ENCODE peak calls at places on chromosomes 7 and 10, in six cellular contexts. X is GM23248, Q is hepatocyte, P is HCT116, D is GM23338, L is PC-3. Y is an unnamed sample.
A peak's percentile ranks its signal among the peaks of the same experiment; 100 is the strongest.

GRCh38 chr7:7517661-7518236 is 17.9 kb downstream of the COL28A1 start:
- DNase-seq in X (no peak), Q (no peak), P (no peak), D (no peak), L (no peak), Y (no peak)

GRCh38 chr10:90435296-90435695 is 422.5 kb downstream of the HTR7 start:
- DNase-seq in X (no peak), Q (no peak), P (no peak), D (no peak), L (no peak), Y (no peak)

GRCh38 chr10:12184165-12184564 is 11.5 kb downstream of the NUDT5 start:
- DNase-seq in X (no peak), Q (no peak), P (no peak), D (no peak), L (no peak), Y (no peak)

GRCh38 chr7:130912910-130913720 is 179.1 kb upstream of the KLF14 start:
- DNase-seq in X (peak; percentile 99), Q (peak; percentile 68), P (peak; percentile 91), D (no peak), L (peak; percentile 96), Y (peak; percentile 95)

GRCh38 chr10:124632064-124632531 is 112.1 kb downstream of the FAM53B start:
- DNase-seq in X (peak; percentile 12), Q (no peak), P (no peak), D (peak; percentile 65), L (no peak), Y (no peak)

GRCh38 chr7:625376-625971 is 101.0 kb upstream of the DNAAF5 start:
- DNase-seq in X (peak; percentile 7), Q (no peak), P (no peak), D (no peak), L (no peak), Y (no peak)

GRCh38 chr7:73850781-73851207 is 8.5 kb upstream of the METTL27 start:
- DNase-seq in X (peak; percentile 98), Q (peak; percentile 77), P (peak; percentile 81), D (no peak), L (peak; percentile 93), Y (no peak)

GRCh38 chr7:2219136-2219535 is 13.6 kb downstream of the MAD1L1 start:
- DNase-seq in X (no peak), Q (no peak), P (no peak), D (no peak), L (no peak), Y (no peak)

GRCh38 chr7:25611196-25611595 is 382.9 kb upstream of the NPVF start:
- DNase-seq in X (no peak), Q (no peak), P (no peak), D (no peak), L (no peak), Y (no peak)

GRCh38 chr7:7100432-7100849 is 81.9 kb upstream of the C1GALT1 start:
- DNase-seq in X (no peak), Q (peak; percentile 40), P (no peak), D (peak; percentile 76), L (no peak), Y (no peak)

GRCh38 chr7:159067870-159068787 is 76.5 kb downstream of the VIPR2 start:
- DNase-seq in X (no peak), Q (no peak), P (no peak), D (no peak), L (no peak), Y (no peak)

GRCh38 chr7:90574820-90575187 is 21.3 kb upstream of the CDK14 start:
- DNase-seq in X (no peak), Q (no peak), P (no peak), D (no peak), L (no peak), Y (no peak)

GRCh38 chr10:120606051-120606764 is 149.2 kb downstream of the PLPP4 start:
- DNase-seq in X (no peak), Q (no peak), P (no peak), D (no peak), L (peak; percentile 13), Y (no peak)

GRCh38 chr7:27025270-27025669 is 70.5 kb downstream of the HOXA1 start:
- DNase-seq in X (no peak), Q (no peak), P (no peak), D (no peak), L (peak; percentile 12), Y (no peak)

GRCh38 chr10:91420868-91421267 is 10.7 kb downstream of the HECTD2 start:
- DNase-seq in X (peak; percentile 76), Q (no peak), P (no peak), D (no peak), L (peak; percentile 59), Y (no peak)

GRCh38 chr7:94266278-94266677 is 128.4 kb upstream of the COL1A2 start:
- DNase-seq in X (peak; percentile 70), Q (peak; percentile 14), P (no peak), D (no peak), L (no peak), Y (no peak)

GRCh38 chr10:19756919-19757318 is 59.3 kb upstream of the PLXDC2 start:
- DNase-seq in X (peak; percentile 2), Q (no peak), P (no peak), D (no peak), L (no peak), Y (no peak)

GRCh38 chr10:34010891-34011290 is 676.4 kb upstream of the NRP1 start:
- DNase-seq in X (peak; percentile 83), Q (no peak), P (no peak), D (no peak), L (no peak), Y (no peak)

GRCh38 chr7:152762056-152762455 is 2.5 kb downstream of the ACTR3B start:
- DNase-seq in X (peak; percentile 82), Q (no peak), P (no peak), D (no peak), L (peak; percentile 40), Y (no peak)

GRCh38 chr10:111277685-111278084 is 200.9 kb downstream of the ADRA2A start:
- DNase-seq in X (no peak), Q (no peak), P (no peak), D (no peak), L (no peak), Y (no peak)

GRCh38 chr7:20197837-20198236 is 19.3 kb downstream of the MACC1 start:
- DNase-seq in X (no peak), Q (no peak), P (peak; percentile 28), D (peak; percentile 68), L (peak; percentile 19), Y (no peak)

GRCh38 chr7:43658718-43659548 is 70.4 kb downstream of the COA1 start:
- DNase-seq in X (peak; percentile 87), Q (no peak), P (no peak), D (no peak), L (peak; percentile 86), Y (peak; percentile 63)

GRCh38 chr7:5691536-5692090 is 89.8 kb downstream of the RNF216 start:
- DNase-seq in X (peak; percentile 37), Q (no peak), P (no peak), D (no peak), L (no peak), Y (no peak)
- TF ChIP-seq EZH2phosphoT487 in X (no peak), Q (no peak), P (no peak), D (no peak), L (no peak), Y (no peak)

GRCh38 chr7:16318989-16319915 is 102.1 kb downstream of the CRPPA start:
- DNase-seq in X (peak; percentile 21), Q (no peak), P (peak; percentile 81), D (no peak), L (peak; percentile 82), Y (no peak)
- TF ChIP-seq EZH2 in X (no peak), Q (no peak), P (no peak), D (no peak), L (no peak), Y (no peak)

DNA sequence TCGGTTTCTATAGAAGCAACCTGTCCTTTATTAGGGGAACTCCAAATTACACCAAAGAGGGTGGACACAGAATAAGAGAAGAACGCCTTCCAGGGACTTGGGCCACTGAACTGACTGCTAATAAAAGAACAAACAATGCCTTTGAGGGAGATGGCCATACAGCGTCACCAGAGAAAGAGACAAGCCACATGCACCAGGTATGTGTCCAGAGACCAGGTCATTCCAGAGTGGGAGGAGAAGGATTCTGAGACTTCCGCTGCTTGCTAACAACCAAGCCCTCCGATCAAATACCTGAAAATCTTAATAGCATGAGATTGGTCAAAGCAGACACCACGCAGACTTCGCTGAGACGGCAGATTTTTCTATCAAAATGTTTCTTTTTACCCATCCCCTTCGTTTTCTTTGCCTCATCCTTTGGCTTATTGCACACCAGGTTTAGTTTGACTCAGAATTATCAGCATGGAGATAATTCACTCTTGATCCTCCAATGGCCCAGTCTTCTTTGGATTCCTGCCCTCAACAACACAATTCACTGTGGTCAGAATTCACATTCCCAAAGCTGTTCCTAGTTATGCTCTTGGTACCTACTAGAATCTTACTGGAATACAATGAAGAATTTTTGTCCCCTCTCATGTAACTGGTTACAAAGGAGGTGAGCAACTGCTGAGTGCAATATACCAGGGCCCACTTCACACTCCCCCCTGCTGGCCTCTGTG is 87.4 kb upstream of the DDC start:
- DNase-seq in X (no peak), Q (no peak), P (no peak), D (no peak), L (no peak), Y (no peak)
- H3K9me2 ChIP-seq in X (no peaks in the 10 kb centered on the region), Q (no peaks in the 10 kb centered on the region), P (no peaks in the 10 kb centered on the region), D (no peaks in the 10 kb centered on the region), L (no peaks in the 10 kb centered on the region), Y (no peaks in the 10 kb centered on the region)

GRCh38 chr10:30431435-30431911 is 2.5 kb upstream of the MAP3K8 start:
- DNase-seq in X (peak; percentile 66), Q (no peak), P (no peak), D (peak; percentile 37), L (no peak), Y (no peak)
- TF ChIP-seq EZH2phosphoT487 in X (no peak), Q (no peak), P (no peak), D (no peak), L (no peak), Y (no peak)

GRCh38 chr10:8332730-8333111 is 278.2 kb downstream of the GATA3 start:
- DNase-seq in X (no peak), Q (no peak), P (no peak), D (no peak), L (no peak), Y (no peak)
- TF ChIP-seq EZH2 in X (no peak), Q (no peak), P (no peak), D (no peak), L (no peak), Y (no peak)

GRCh38 chr10:101464518-101465085 is 110.6 kb downstream of the BTRC start:
- DNase-seq in X (no peak), Q (no peak), P (no peak), D (no peak), L (no peak), Y (no peak)
- H3K9me2 ChIP-seq in X (no peaks in the 10 kb centered on the region), Q (no peaks in the 10 kb centered on the region), P (no peaks in the 10 kb centered on the region), D (no peaks in the 10 kb centered on the region), L (no peaks in the 10 kb centered on the region), Y (no peaks in the 10 kb centered on the region)

GRCh38 chr7:72622532-72622931 is 205.5 kb downstream of the TYW1B start:
- DNase-seq in X (no peak), Q (no peak), P (no peak), D (no peak), L (no peak), Y (no peak)
- TF ChIP-seq EZH2phosphoT487 in X (no peak), Q (no peak), P (no peak), D (no peak), L (no peak), Y (no peak)

Y was measured in MM.1S.